ENCODE peak calls at places on chromosomes 11 and 22, in eight cellular contexts. H, U, N, S, O, L, C and R are unnamed samples.

GRCh38 chr11:10641314-10642206 is 52.0 kb downstream of the IRAG1 start:
- DNase-seq in H (no peak), U (no peak), N (no peak), S (no peak), O (no peak), L (no peak), C (no peak), R (no peak)

GRCh38 chr11:19329910-19330309 is 89.2 kb upstream of the E2F8 start:
- DNase-seq in H (no peak), U (no peak), N (no peak), S (no peak), O (no peak), L (no peak), C (no peak), R (no peak)

GRCh38 chr11:96314326-96315050 is 28.5 kb downstream of the MAML2 start:
- DNase-seq in H (no peak), U (peak), N (no peak), S (peak), O (peak), L (no peak), C (peak), R (no peak)

GRCh38 chr11:71414645-71415044 is 33.5 kb downstream of the DHCR7 start:
- DNase-seq in H (no peak), U (no peak), N (no peak), S (no peak), O (no peak), L (no peak), C (no peak), R (no peak)

GRCh38 chr11:1750481-1750839 is at the start of gene IFITM10:
- DNase-seq in H (no peak), U (no peak), N (no peak), S (no peak), O (no peak), L (no peak), C (no peak), R (peak)

GRCh38 chr11:35237345-35237744 is 98.4 kb downstream of the CD44 start:
- DNase-seq in H (no peak), U (no peak), N (no peak), S (no peak), O (no peak), L (no peak), C (no peak), R (no peak)

GRCh38 chr11:92552942-92553341 is 328.3 kb downstream of the FAT3 start:
- DNase-seq in H (no peak), U (no peak), N (no peak), S (no peak), O (peak), L (no peak), C (no peak), R (no peak)

GRCh38 chr22:27110985-27111451 is 453.6 kb downstream of the MIAT start:
- DNase-seq in H (no peak), U (peak), N (no peak), S (peak), O (peak), L (no peak), C (peak), R (no peak)

GRCh38 chr11:116638463-116638862 is 134.3 kb downstream of the BUD13 start:
- DNase-seq in H (no peak), U (no peak), N (no peak), S (no peak), O (no peak), L (no peak), C (no peak), R (no peak)

GRCh38 chr11:15412054-15412453 is 297.3 kb downstream of the INSC start:
- DNase-seq in H (no peak), U (peak), N (no peak), S (no peak), O (no peak), L (no peak), C (no peak), R (no peak)

GRCh38 chr11:65401073-65401802 is 14.8 kb downstream of the FRMD8 start:
- DNase-seq in H (no peak), U (no peak), N (no peak), S (no peak), O (no peak), L (no peak), C (no peak), R (no peak)